ENCODE peak calls at places on chromosomes 5 and 9, in four cellular contexts. X is HCT116, R is endothelial cell of umbilical vein, T is SK-N-SH. I is an unnamed sample.

GRCh38 chr9:94613003-94613402 is 19.4 kb upstream of the FBP2 start:
- DNase-seq in X (no peak), R (no peak), T (no peak), I (no peak)

GRCh38 chr5:159765760-159766517 is 150.3 kb upstream of the ADRA1B start:
- DNase-seq in R (no peak), T (no peak), X (no peak), I (no peak)

GRCh38 chr5:173742432-173742816 is 126.0 kb upstream of the BOD1 start:
- DNase-seq in X (no peak), R (no peak), T (no peak), I (no peak)

GRCh38 chr5:68406767-68407232 is 191.2 kb downstream of the PIK3R1 start:
- DNase-seq in R (no peak), T (peak), X (no peak), I (no peak)

GRCh38 chr9:13786131-13786530 is 506.6 kb upstream of the MPDZ start:
- DNase-seq in R (no peak), T (no peak), X (no peak), I (no peak)

GRCh38 chr9:8869812-8870211 is 1070.2 kb upstream of the DMAC1 start:
- DNase-seq in X (no peak), T (no peak), R (no peak), I (no peak)

GRCh38 chr9:74499770-74500583 is 2.8 kb downstream of the RORB start:
- DNase-seq in R (no peak), X (no peak), T (peak), I (no peak)

GRCh38 chr5:172779968-172780350 is 9.0 kb upstream of the DUSP1 start:
- DNase-seq in T (no peak), X (no peak), R (no peak), I (no peak)

GRCh38 chr5:66144799-66145390 is 795 bp downstream of the SREK1 start:
- DNase-seq in R (peak), T (no peak), X (no peak), I (peak)

GRCh38 chr5:100903036-100903887 is at the start of gene ST8SIA4:
- DNase-seq in R (peak), T (peak), X (no peak), I (peak)

GRCh38 chr5:160342413-160342941 is 27.9 kb downstream of the C1QTNF2 start:
- DNase-seq in X (no peak), T (no peak), R (no peak), I (peak)

GRCh38 chr5:78626009-78626571 is 22.5 kb downstream of the LHFPL2 start:
- DNase-seq in X (no peak), T (no peak), R (peak), I (no peak)

GRCh38 chr5:100904259-100904822 is 1.3 kb upstream of the ST8SIA4 start:
- DNase-seq in X (no peak), T (no peak), R (no peak), I (peak)

GRCh38 chr5:150042459-150042858 is 41.9 kb downstream of the HMGXB3 start:
- DNase-seq in X (no peak), T (no peak), R (no peak), I (no peak)

GRCh38 chr9:77731930-77732329 is 83.8 kb upstream of the GNA14 start:
- DNase-seq in T (peak), X (no peak), R (no peak), I (no peak)

GRCh38 chr9:87796232-87796631 is 70.3 kb downstream of the CTSL start:
- DNase-seq in X (no peak), T (no peak), R (no peak), I (peak)

GRCh38 chr9:97313746-97314145 is 6.3 kb downstream of the CCDC180 start:
- DNase-seq in X (no peak), T (no peak), R (no peak), I (no peak)

GRCh38 chr9:104969116-104969515 is 41.2 kb upstream of the ABCA1 start:
- DNase-seq in X (no peak), R (no peak), T (no peak), I (no peak)

GRCh38 chr5:111742595-111742994 is 14.4 kb downstream of the NREP start:
- DNase-seq in X (no peak), T (no peak), R (peak), I (no peak)

GRCh38 chr5:127358274-127358673 is 67.7 kb downstream of the MEGF10 start:
- DNase-seq in X (no peak), R (peak), T (no peak), I (no peak)

GRCh38 chr5:127359502-127359901 is 68.9 kb downstream of the MEGF10 start:
- DNase-seq in R (no peak), X (no peak), T (no peak), I (no peak)

GRCh38 chr5:127355342-127355741 is 64.7 kb downstream of the MEGF10 start:
- DNase-seq in X (no peak), R (no peak), T (no peak), I (no peak)

GRCh38 chr5:127363403-127363802 is 72.8 kb downstream of the MEGF10 start:
- DNase-seq in X (no peak), T (no peak), R (no peak), I (no peak)

DNA sequence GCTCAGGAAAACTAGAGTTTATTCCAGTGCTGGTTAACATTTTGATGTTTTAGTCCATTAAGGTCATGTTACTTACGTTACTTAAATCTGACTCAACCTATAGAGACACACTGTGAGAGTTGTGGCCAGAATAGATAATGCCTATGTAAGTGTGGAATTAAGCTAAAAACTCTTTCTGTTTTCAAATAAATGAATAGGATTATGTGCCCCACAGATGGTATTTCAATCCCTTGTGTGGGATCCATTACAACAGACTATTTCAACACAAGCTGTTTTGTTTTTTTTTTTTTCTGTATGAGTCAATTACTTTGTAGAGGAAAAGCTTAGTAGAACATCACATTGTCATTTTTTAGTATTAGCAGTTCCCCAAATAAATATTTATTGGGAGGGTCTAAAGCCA is 68.2 kb downstream of the MEGF10 start:
- DNase-seq in T (no peak), R (no peak), X (no peak), I (no peak)
- H3K4me3 ChIP-seq in T (peak), R (no peak), X (no peak), I (no peak)

GRCh38 chr9:89359018-89359417 is 40.7 kb downstream of the SECISBP2 start:
- DNase-seq in R (peak), X (no peak), T (peak), I (no peak)
- TF ChIP-seq MAX in R (no peak), X (no peak), T (no peak), I (no peak)

GRCh38 chr9:112361602-112362001 is 18.3 kb upstream of the HSDL2 start:
- DNase-seq in X (peak), R (peak), T (peak), I (peak)
- H3K4me3 ChIP-seq in X (no peak), R (no peak), T (no peak), I (no peak)

GRCh38 chr5:132408965-132409364 is 39.5 kb downstream of the SLC22A5 start:
- DNase-seq in X (no peak), R (no peak), T (no peak), I (no peak)

GRCh38 chr5:132406144-132406783 is 36.8 kb downstream of the SLC22A5 start:
- DNase-seq in R (no peak), X (no peak), T (no peak), I (no peak)

GRCh38 chr5:132407970-132408369 is 38.5 kb downstream of the SLC22A5 start:
- DNase-seq in X (no peak), T (no peak), R (no peak), I (no peak)

GRCh38 chr5:132410451-132411381 is 41.2 kb downstream of the SLC22A5 start:
- DNase-seq in X (no peak), R (peak), T (peak), I (peak)

DNA sequence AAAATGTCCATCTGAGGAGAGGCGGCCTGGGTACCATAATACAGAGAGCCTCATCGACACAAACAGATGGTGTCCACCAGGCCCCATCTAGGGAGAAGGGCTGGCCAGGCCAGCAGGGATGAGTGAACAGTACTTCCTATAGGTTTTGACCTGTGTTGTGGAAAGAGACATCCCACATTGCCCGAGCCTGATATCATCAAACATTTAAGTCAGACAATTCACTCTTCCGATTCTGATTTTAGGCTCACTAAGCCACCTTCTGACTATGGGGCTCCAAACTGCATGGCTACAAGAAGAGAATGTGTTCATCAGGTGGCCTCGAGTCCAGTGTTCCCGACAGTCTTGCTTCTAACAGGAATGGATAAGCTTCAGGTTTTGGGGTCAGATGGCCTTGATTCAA is 38.9 kb downstream of the SLC22A5 start:
- DNase-seq in T (no peak), R (no peak), X (no peak), I (no peak)
- TF ChIP-seq MAX in T (no peak), R (no peak), X (no peak), I (no peak)

DNA sequence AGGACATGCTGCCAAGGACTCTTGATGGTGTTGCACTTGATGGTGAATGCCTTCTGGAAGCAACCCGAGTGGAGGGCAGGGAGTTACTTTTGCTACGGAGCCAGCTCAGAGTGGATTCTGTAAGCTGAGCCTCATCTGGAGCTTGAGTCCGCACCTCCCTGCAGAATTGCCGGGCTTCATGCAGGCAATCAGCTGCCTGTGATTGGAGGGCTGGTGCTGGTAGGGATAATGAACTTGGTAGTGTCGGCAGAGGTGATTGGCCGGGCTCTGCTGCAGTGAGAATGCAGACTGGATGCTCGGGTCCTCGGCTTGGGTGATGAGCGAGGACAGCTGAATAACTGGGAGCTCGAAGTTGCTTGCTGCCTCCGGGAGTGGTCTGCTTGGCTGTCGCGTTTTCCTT is 23.1 kb downstream of the SLC25A25 start:
- DNase-seq in X (no peak), T (peak), R (peak), I (no peak)
- H3K4me3 ChIP-seq in X (no peak), T (peak), R (no peak), I (no peak)

I was measured in NB4.